ENCODE peak calls at places on chromosomes 16 and 17, in nine cellular contexts. A is pulmonary artery endothelial cell; R is GM10248; H is stimulated activated naive B cell treated with anti-CD40 and anti-IgM and Interleukin-4, amounts not matched to agents 10 μg/mL and 1 μg/mL and 100 μg/mL, for 72 hours; N is right cardiac atrium; K is ELF-1; V is epithelial cell of prostate; I is activated naive CD4-positive, alpha-beta T cell; Z is HTR-8/SVneo. S is an unnamed sample.

GRCh38 chr16:1534021-1535020 is 855 bp downstream of the TMEM204 start:
- DNase-seq in K (peak; percentile 56), Z (no peak), I (no peak), N (peak; percentile 76), V (no peak), R (no peak), H (no peak), A (no peak), S (no peak)

GRCh38 chr17:34624767-34625389 is 45.5 kb downstream of the TMEM132E start:
- DNase-seq in H (no peak), V (no peak), Z (no peak), A (no peak), I (no peak), N (no peak), K (no peak), R (no peak), S (no peak)

GRCh38 chr17:73782641-73783381 is 138.6 kb upstream of the SDK2 start:
- DNase-seq in K (peak; percentile 43), A (no peak), V (no peak), N (no peak), Z (no peak), I (no peak), H (no peak), R (no peak), S (no peak)

GRCh38 chr16:63907251-63907650 is 1214.6 kb downstream of the CDH11 start:
- DNase-seq in A (no peak), V (no peak), K (no peak), Z (no peak), N (no peak), R (no peak), H (no peak), I (no peak), S (no peak)

GRCh38 chr17:5783851-5784250 is 199.5 kb upstream of the NLRP1 start:
- DNase-seq in V (no peak), H (no peak), A (no peak), Z (no peak), R (no peak), K (no peak), I (no peak), N (no peak), S (no peak)

GRCh38 chr17:39484178-39484577 is 22.9 kb downstream of the CDK12 start:
- DNase-seq in N (no peak), I (no peak), Z (no peak), A (no peak), K (no peak), V (no peak), H (no peak), R (peak; percentile 77), S (no peak)

GRCh38 chr17:80820331-80820730 is 171.3 kb upstream of the CHMP6 start:
- DNase-seq in A (no peak), V (no peak), R (no peak), N (no peak), H (no peak), I (no peak), Z (no peak), K (no peak), S (no peak)

GRCh38 chr17:14048169-14048568 is 21.1 kb upstream of the COX10 start:
- DNase-seq in V (no peak), R (no peak), I (no peak), K (no peak), H (no peak), N (no peak), A (no peak), Z (no peak), S (no peak)

GRCh38 chr16:81752225-81752875 is 26.7 kb upstream of the PLCG2 start:
- DNase-seq in I (no peak), R (peak; percentile 84), H (peak; percentile 81), Z (no peak), A (no peak), N (peak; percentile 87), V (no peak), K (no peak), S (no peak)

GRCh38 chr17:44375196-44376017 is 11.8 kb upstream of the FAM171A2 start:
- DNase-seq in I (no peak), K (peak; percentile 55), Z (no peak), A (no peak), H (no peak), R (no peak), V (no peak), N (no peak), S (no peak)

GRCh38 chr16:10120953-10121352 is 61.3 kb downstream of the GRIN2A start:
- DNase-seq in Z (no peak), R (no peak), K (no peak), I (no peak), N (no peak), H (no peak), V (no peak), A (no peak), S (no peak)

GRCh38 chr17:75864448-75864871 is 9.3 kb upstream of the WBP2 start:
- DNase-seq in K (no peak), Z (no peak), N (peak; percentile 89), I (no peak), H (peak; percentile 68), A (no peak), V (no peak), R (peak; percentile 79), S (peak; percentile 5)

GRCh38 chr16:27677300-27677699 is 127.4 kb downstream of the KATNIP start:
- DNase-seq in K (no peak), N (no peak), Z (no peak), R (no peak), I (no peak), A (peak; percentile 24), H (no peak), V (no peak), S (no peak)

GRCh38 chr17:14744716-14745115 is 443.8 kb downstream of the HS3ST3B1 start:
- DNase-seq in K (no peak), V (no peak), Z (no peak), N (no peak), R (no peak), A (no peak), I (no peak), H (no peak), S (no peak)

GRCh38 chr16:71645450-71645849 is 19.5 kb downstream of the MARVELD3 start:
- DNase-seq in V (no peak), I (no peak), A (no peak), H (no peak), Z (peak; percentile 52), N (no peak), K (peak; percentile 36), R (peak; percentile 34), S (no peak)

GRCh38 chr17:48555616-48556533 is 11.0 kb upstream of the HOXB2 start:
- DNase-seq in H (no peak), R (no peak), I (no peak), V (no peak), N (no peak), A (no peak), K (peak; percentile 46), Z (peak; percentile 78), S (no peak)

GRCh38 chr17:7479389-7480192 is at the start of gene ZBTB4:
- DNase-seq in A (no peak), V (no peak), R (peak; percentile 77), H (peak; percentile 29), K (peak; percentile 77), I (peak; percentile 53), Z (peak; percentile 65), N (peak; percentile 89), S (no peak)

GRCh38 chr17:45907720-45908395 is 13.5 kb downstream of the MAPT start:
- DNase-seq in K (no peak), R (no peak), N (no peak), H (no peak), V (no peak), A (no peak), Z (no peak), I (no peak), S (no peak)

GRCh38 chr17:18850679-18851078 is 7.3 kb upstream of the PRPSAP2 start:
- DNase-seq in V (no peak), I (no peak), A (no peak), Z (no peak), K (no peak), H (no peak), N (no peak), R (no peak), S (no peak)

GRCh38 chr17:19487009-19487600 is 46.5 kb upstream of the SLC47A1 start:
- DNase-seq in H (no peak), I (no peak), Z (no peak), N (peak; percentile 78), R (no peak), A (no peak), K (peak; percentile 82), V (no peak), S (no peak)

GRCh38 chr16:57590654-57591085 is 37.8 kb upstream of the ADGRG1 start:
- DNase-seq in Z (peak; percentile 37), N (no peak), K (no peak), I (no peak), H (no peak), A (no peak), R (no peak), V (peak; percentile 63), S (no peak)

GRCh38 chr17:62601438-62601837 is 26.0 kb upstream of the MRC2 start:
- DNase-seq in R (no peak), V (no peak), H (no peak), I (no peak), K (no peak), N (no peak), Z (no peak), A (no peak), S (no peak)

GRCh38 chr16:3618782-3619166 is 7.4 kb upstream of the SLX4 start:
- DNase-seq in K (no peak), A (no peak), R (no peak), V (peak; percentile 46), N (no peak), H (no peak), Z (no peak), I (no peak), S (no peak)

GRCh38 chr16:67685388-67686112 is 18.9 kb downstream of the C16orf86 start:
- DNase-seq in V (no peak), I (no peak), Z (no peak), H (no peak), A (no peak), N (peak; percentile 42), K (no peak), R (peak; percentile 37), S (no peak)

GRCh38 chr16:57512296-57513001 is 23.9 kb downstream of the CCDC102A start:
- DNase-seq in V (no peak), I (no peak), R (no peak), N (peak; percentile 23), A (no peak), Z (no peak), K (no peak), H (no peak), S (peak; percentile 55)

GRCh38 chr16:23286131-23286532 is 16.0 kb upstream of the SCNN1B start:
- DNase-seq in I (no peak), A (no peak), N (no peak), V (peak; percentile 96), H (no peak), Z (no peak), K (no peak), R (no peak), S (no peak)

GRCh38 chr16:48158296-48158695 is 2.5 kb upstream of the ABCC12 start:
- DNase-seq in H (peak; percentile 60), N (no peak), I (no peak), K (no peak), V (peak; percentile 57), A (no peak), R (peak; percentile 64), Z (peak; percentile 14), S (no peak)

GRCh38 chr17:39069114-39069756 is 82.2 kb downstream of the PLXDC1 start:
- DNase-seq in K (peak; percentile 31), A (no peak), V (no peak), R (peak; percentile 78), Z (peak; percentile 83), I (no peak), N (no peak), H (no peak), S (peak; percentile 83)

GRCh38 chr16:75224683-75225082 is 5.9 kb downstream of the CTRB1 start:
- DNase-seq in K (no peak), R (no peak), I (no peak), N (peak; percentile 38), A (no peak), V (no peak), H (no peak), Z (no peak), S (no peak)

GRCh38 chr17:521168-521525 is 168.5 kb upstream of the RPH3AL start:
- DNase-seq in I (no peak), Z (no peak), V (no peak), K (no peak), N (no peak), H (no peak), R (no peak), A (no peak), S (no peak)

GRCh38 chr16:684961-685696 is 995 bp upstream of the JMJD8 start:
- DNase-seq in A (no peak), Z (no peak), H (no peak), N (peak; percentile 78), V (no peak), I (no peak), R (no peak), K (no peak), S (no peak)